ENCODE peak calls at places on chromosome 4, in six cellular contexts. Y, K, H, J, F and V are unnamed samples.

GRCh38 chr4:165096776-165097175 is 15.9 kb downstream of the TMEM192 start:
- DNase-seq in Y (peak; percentile 37), K (no peak), H (peak; percentile 35), J (no peak), F (no peak), V (peak; percentile 32)

GRCh38 chr4:42865572-42866189 is 26.8 kb upstream of the GRXCR1 start:
- DNase-seq in Y (peak; percentile 55), K (peak; percentile 55), H (peak; percentile 57), J (peak; percentile 50), F (peak; percentile 45), V (peak; percentile 83)

GRCh38 chr4:7306021-7306420 is 113.7 kb downstream of the SORCS2 start:
- DNase-seq in Y (no peak), K (no peak), H (no peak), J (no peak), F (no peak), V (no peak)

GRCh38 chr4:56505269-56506109 is at the start of gene ARL9:
- DNase-seq in Y (no peak), K (peak; percentile 75), H (peak; percentile 57), J (peak; percentile 38), F (peak; percentile 43), V (no peak)

GRCh38 chr4:15488658-15489470 is 19.2 kb downstream of the CC2D2A start:
- DNase-seq in Y (no peak), K (no peak), H (no peak), J (no peak), F (no peak), V (no peak)

GRCh38 chr4:76897522-76898384 is at the start of gene SOWAHB:
- DNase-seq in Y (no peak), K (peak; percentile 84), H (peak; percentile 10), J (no peak), F (peak; percentile 88), V (no peak)

GRCh38 chr4:70761276-70761816 is 39.6 kb downstream of the RUFY3 start:
- DNase-seq in Y (no peak), K (no peak), H (no peak), J (no peak), F (no peak), V (no peak)

GRCh38 chr4:38243385-38244053 is 283.3 kb downstream of the PTTG2 start:
- DNase-seq in Y (no peak), K (peak; percentile 31), H (no peak), J (no peak), F (no peak), V (peak; percentile 46)

GRCh38 chr4:187798385-187798784 is 197.2 kb upstream of the ZFP42 start:
- DNase-seq in Y (no peak), K (no peak), H (no peak), J (no peak), F (no peak), V (no peak)